ENCODE peak calls at places on chromosomes 4 and X, in eight cellular contexts. W is heart right ventricle, G is astrocyte, N is breast epithelium, R is tibial nerve, Y is cardiac fibroblast, M is IMR-90, S is fibroblast of villous mesenchyme. P is an unnamed sample.

GRCh38 chrX:151359931-151360871 is 36.8 kb upstream of the VMA21 start:
- DNase-seq in N (no peak), R (no peak), Y (peak), G (no peak), S (peak), W (peak), M (no peak), P (peak)

GRCh38 chr4:141815646-141816045 is 179.3 kb downstream of the IL15 start:
- DNase-seq in W (no peak), N (no peak), M (no peak), R (no peak), Y (no peak), G (no peak), S (no peak), P (no peak)

GRCh38 chrX:70087857-70088256 is 25.6 kb downstream of the OTUD6A start:
- DNase-seq in W (no peak), R (no peak), S (peak), N (no peak), Y (peak), M (peak), G (no peak), P (peak)

GRCh38 chrX:10648608-10649007 is 28.2 kb upstream of the MID1 start:
- DNase-seq in Y (peak), M (peak), G (peak), S (peak), W (no peak), N (no peak), R (no peak), P (peak)

GRCh38 chrX:108396188-108396885 is 41.9 kb downstream of the COL4A6 start:
- DNase-seq in M (peak), Y (no peak), R (no peak), W (no peak), N (peak), S (peak), G (peak), P (peak)

GRCh38 chrX:118724352-118724751 is 3.1 kb upstream of the IL13RA1 start:
- DNase-seq in R (no peak), N (no peak), S (no peak), G (no peak), Y (no peak), M (no peak), W (no peak), P (no peak)

GRCh38 chr4:31714238-31714637 is 994.1 kb downstream of the PCDH7 start:
- DNase-seq in Y (no peak), S (no peak), G (no peak), N (no peak), M (no peak), W (no peak), R (no peak), P (no peak)

GRCh38 chrX:31279359-31279758 is 207.5 kb upstream of the FTHL17 start:
- DNase-seq in S (peak), W (no peak), R (no peak), N (no peak), Y (peak), G (no peak), M (peak), P (peak)

GRCh38 chr4:143375326-143376073 is 38.8 kb downstream of the GAB1 start:
- DNase-seq in M (no peak), S (no peak), R (no peak), N (no peak), G (no peak), W (no peak), Y (peak), P (peak)

GRCh38 chr4:56311299-56311975 is 75.9 kb downstream of the AASDH start:
- DNase-seq in G (no peak), N (no peak), Y (no peak), W (no peak), R (no peak), S (no peak), M (no peak), P (no peak)

GRCh38 chr4:47221721-47222120 is 190.4 kb downstream of the GABRB1 start:
- DNase-seq in G (peak), Y (peak), N (no peak), W (no peak), M (peak), S (peak), R (no peak), P (no peak)

GRCh38 chr4:143406523-143406922 is 69.8 kb downstream of the GAB1 start:
- DNase-seq in Y (peak), S (peak), G (peak), W (peak), M (no peak), N (peak), R (peak), P (peak)

GRCh38 chrX:69045616-69046345 is 119.5 kb downstream of the PJA1 start:
- DNase-seq in M (no peak), S (no peak), W (no peak), Y (no peak), G (no peak), R (no peak), N (no peak), P (no peak)

GRCh38 chrX:94288325-94288724 is 614.3 kb downstream of the FAM133A start:
- DNase-seq in G (no peak), N (no peak), S (no peak), M (no peak), R (no peak), W (no peak), Y (no peak), P (peak)

GRCh38 chr4:73998040-73999011 is at the start of gene CXCL5:
- DNase-seq in Y (peak), R (no peak), G (peak), S (peak), N (no peak), W (peak), M (peak), P (no peak)

GRCh38 chr4:2811830-2812599 is 19.1 kb downstream of the SH3BP2 start:
- DNase-seq in N (no peak), S (peak), G (peak), M (peak), Y (peak), R (peak), W (peak), P (no peak)

GRCh38 chr4:89177807-89178206 is 66.5 kb downstream of the TIGD2 start:
- DNase-seq in Y (no peak), G (no peak), M (no peak), R (no peak), N (no peak), W (no peak), S (no peak), P (no peak)

GRCh38 chr4:141140271-141141205 is 7.3 kb upstream of the RNF150 start:
- DNase-seq in R (no peak), M (no peak), Y (no peak), W (no peak), G (peak), N (no peak), S (no peak), P (no peak)

GRCh38 chr4:59630922-59631321 is 1569.2 kb upstream of the ADGRL3 start:
- DNase-seq in W (no peak), M (no peak), N (no peak), G (no peak), Y (no peak), R (no peak), S (no peak), P (no peak)

GRCh38 chrX:126855839-126856238 is 36.3 kb downstream of the PRR32 start:
- DNase-seq in W (no peak), M (no peak), Y (no peak), R (no peak), G (no peak), N (no peak), S (no peak), P (no peak)

GRCh38 chrX:97524340-97524739 is 640.6 kb downstream of the RPA4 start:
- DNase-seq in R (no peak), M (peak), N (no peak), G (no peak), Y (no peak), W (no peak), S (no peak), P (no peak)

DNA sequence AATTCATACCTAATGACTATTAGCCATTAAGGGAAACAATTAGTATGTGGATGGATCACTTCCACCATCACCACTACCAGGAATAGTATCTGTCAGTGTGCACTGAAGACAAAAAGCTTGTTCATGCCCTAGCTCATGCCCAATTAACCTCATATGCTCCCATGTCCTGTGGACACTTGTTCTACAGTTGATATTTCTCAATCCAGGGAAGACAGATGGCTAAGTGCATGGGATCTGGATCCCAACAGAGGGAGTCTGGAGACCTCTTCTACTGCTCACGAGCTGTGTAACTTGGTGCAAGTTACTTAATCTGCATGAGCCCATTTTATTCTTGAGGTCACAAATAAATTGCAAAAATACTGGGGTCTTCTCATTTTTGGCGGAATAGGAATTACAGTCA is 23.7 kb downstream of the AMOT start:
- DNase-seq in Y (no peak), G (no peak), M (no peak), N (no peak), R (no peak), S (no peak), W (no peak), P (no peak)
- TF ChIP-seq CTCF in Y (no peak), G (no peak), M (no peak), N (no peak), R (no peak), S (no peak), W (no peak), P (no peak)

GRCh38 chrX:110741213-110741796 is 54.3 kb downstream of the CHRDL1 start:
- DNase-seq in S (peak), G (peak), N (no peak), W (no peak), M (peak), R (no peak), Y (peak), P (peak)
- TF ChIP-seq CTCF in S (no peak), G (no peak), N (no peak), W (no peak), M (no peak), R (no peak), Y (no peak), P (no peak)

GRCh38 chr4:122921971-122922876 is at the start of gene NUDT6:
- DNase-seq in W (peak), R (peak), N (no peak), S (peak), Y (peak), G (peak), M (peak), P (peak)
- TF ChIP-seq CTCF in W (no peak), R (no peak), N (no peak), S (no peak), Y (no peak), G (no peak), M (no peak), P (no peak)

GRCh38 chr4:163356104-163356503 is 12.4 kb downstream of the NPY5R start:
- DNase-seq in G (no peak), R (no peak), Y (no peak), M (no peak), S (no peak), N (no peak), W (no peak), P (no peak)
- TF ChIP-seq CTCF in G (no peak), R (no peak), Y (peak), M (no peak), S (no peak), N (no peak), W (no peak), P (peak)

DNA sequence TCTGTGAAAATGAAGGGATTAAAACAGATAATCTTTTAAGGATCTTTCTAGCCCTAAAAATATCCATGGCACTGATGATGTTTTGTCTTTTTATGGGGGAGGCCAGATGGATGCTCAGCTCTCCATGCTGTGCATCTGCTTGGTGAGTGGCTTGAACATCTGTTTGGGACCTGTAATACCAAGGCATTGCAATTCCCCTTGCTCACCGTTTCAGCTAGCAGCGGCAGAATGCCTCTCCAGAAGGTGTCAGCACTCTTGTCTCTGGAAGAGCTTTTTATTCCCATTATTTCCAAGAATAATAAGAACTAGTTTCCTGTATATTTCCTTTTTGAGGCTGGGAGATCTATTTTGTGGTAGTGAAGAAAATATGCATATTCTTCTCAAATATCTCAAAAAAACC is 151.9 kb upstream of the ANK2 start:
- DNase-seq in R (no peak), S (no peak), M (no peak), W (no peak), N (no peak), Y (no peak), G (no peak), P (no peak)
- TF ChIP-seq CTCF in R (no peak), S (no peak), M (no peak), W (no peak), N (no peak), Y (no peak), G (no peak), P (no peak)

GRCh38 chrX:51047950-51048349 is 137.4 kb downstream of the BMP15 start:
- DNase-seq in Y (no peak), M (no peak), W (no peak), R (no peak), S (no peak), G (no peak), N (no peak), P (no peak)
- TF ChIP-seq CTCF in Y (no peak), M (no peak), W (no peak), R (no peak), S (no peak), G (no peak), N (no peak), P (no peak)

GRCh38 chr4:100063355-100063754 is 113.3 kb upstream of the H2AZ1 start:
- DNase-seq in Y (no peak), R (no peak), G (no peak), N (no peak), S (no peak), W (no peak), M (peak), P (no peak)
- TF ChIP-seq CTCF in Y (no peak), R (no peak), G (no peak), N (no peak), S (peak), W (no peak), M (peak), P (peak)

DNA sequence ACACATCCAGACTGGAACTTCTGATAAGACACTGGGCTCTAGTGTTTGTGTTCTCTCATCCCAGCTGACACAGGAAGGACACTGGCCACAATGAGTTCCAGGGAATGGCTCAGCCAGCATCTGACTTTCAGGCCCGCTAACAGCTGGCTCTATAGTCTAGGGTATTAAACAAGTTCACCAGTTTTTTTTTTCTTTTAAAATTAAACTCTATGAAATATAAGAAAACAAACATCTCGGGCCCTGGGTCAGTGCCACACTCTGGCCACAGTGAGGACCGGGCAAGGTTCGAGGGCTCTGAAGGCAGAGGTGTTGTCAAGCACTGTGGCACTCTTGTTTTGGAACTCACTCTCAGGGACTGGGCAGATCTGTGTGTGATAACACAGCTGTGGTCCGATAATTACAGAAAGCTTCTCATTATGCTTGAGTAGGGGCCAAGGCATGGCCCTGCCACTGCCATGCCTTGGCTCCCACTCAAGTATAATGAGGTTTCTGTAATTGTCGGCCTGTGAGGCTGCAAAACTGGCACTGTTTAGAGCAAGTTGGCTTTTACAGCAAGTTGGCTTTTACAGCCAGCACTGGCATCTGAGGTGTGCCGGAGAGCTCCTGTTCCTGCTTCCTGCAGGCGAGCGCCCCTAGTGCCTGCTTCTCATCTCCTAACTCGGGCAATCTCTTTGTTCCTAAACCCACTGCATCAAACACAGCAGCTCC is 62.8 kb downstream of the PPP1R2C start:
- DNase-seq in Y (no peak), G (peak), S (no peak), N (peak), R (no peak), W (no peak), M (no peak), P (peak)
- TF ChIP-seq CTCF in Y (peak), G (peak), S (no peak), N (no peak), R (peak), W (peak), M (peak), P (no peak)

GRCh38 chrX:67607436-67607835 is 63.6 kb downstream of the AR start:
- DNase-seq in M (peak), G (peak), N (no peak), S (peak), W (no peak), R (no peak), Y (no peak), P (no peak)

GRCh38 chrX:67610282-67610681 is 66.5 kb downstream of the AR start:
- DNase-seq in Y (no peak), G (no peak), N (no peak), W (no peak), S (no peak), M (no peak), R (no peak), P (no peak)

GRCh38 chrX:67601771-67602170 is 58.0 kb downstream of the AR start:
- DNase-seq in N (no peak), W (no peak), R (no peak), S (no peak), M (no peak), Y (no peak), G (peak), P (no peak)

GRCh38 chrX:67599532-67599931 is 55.7 kb downstream of the AR start:
- DNase-seq in R (no peak), G (no peak), M (no peak), W (no peak), Y (no peak), N (no peak), S (no peak), P (no peak)

DNA sequence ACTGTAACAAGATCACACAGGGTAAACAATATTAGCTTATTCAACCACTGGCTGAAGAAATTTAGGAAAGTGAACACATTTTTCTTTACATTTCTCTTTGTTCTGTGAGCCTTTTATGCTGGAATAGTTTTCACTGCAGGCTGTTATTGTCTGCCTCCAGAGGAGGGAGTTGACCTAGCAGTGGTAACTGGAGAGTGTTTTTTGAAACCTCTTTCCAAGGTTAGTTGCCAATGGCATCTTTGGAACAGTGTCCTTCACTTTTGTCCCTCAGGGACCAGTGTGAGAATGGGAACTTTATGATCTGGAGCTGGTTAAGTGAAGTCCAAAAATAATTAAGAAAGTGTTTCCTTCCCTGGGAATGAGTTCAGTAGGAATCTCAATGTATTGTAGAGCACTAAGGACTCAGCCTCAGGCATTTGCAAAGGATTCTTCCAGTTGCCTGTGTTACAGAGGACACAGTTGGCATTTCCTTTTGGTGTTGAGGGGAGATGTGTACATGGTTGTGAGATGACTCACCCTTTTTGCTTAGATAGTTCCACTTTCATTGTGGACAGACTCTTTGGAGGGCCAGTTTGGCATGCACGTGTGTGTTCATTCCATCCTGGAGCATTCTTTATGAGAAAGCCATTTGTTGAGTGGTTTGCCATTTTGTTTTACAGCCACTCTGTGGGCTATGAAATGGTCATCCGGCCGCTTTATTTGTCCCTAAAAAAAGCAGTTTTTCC is 61.3 kb downstream of the AR start:
- DNase-seq in N (no peak), R (no peak), S (peak), G (peak), M (peak), Y (peak), W (no peak), P (peak)
- TF ChIP-seq CTCF in N (no peak), R (no peak), S (no peak), G (no peak), M (no peak), Y (no peak), W (peak), P (no peak)

GRCh38 chr4:165351359-165352130 is 24.1 kb downstream of the MSMO1 start:
- DNase-seq in W (no peak), N (no peak), S (no peak), M (no peak), G (no peak), Y (no peak), R (no peak), P (no peak)

GRCh38 chr4:165360985-165361678 is 17.7 kb upstream of the CPE start:
- DNase-seq in N (no peak), G (no peak), M (no peak), S (no peak), W (no peak), Y (no peak), R (no peak), P (no peak)

GRCh38 chr4:165359501-165359900 is 19.3 kb upstream of the CPE start:
- DNase-seq in R (no peak), S (peak), W (no peak), G (peak), N (no peak), M (no peak), Y (peak), P (peak)

GRCh38 chr4:165360041-165360782 is 18.6 kb upstream of the CPE start:
- DNase-seq in W (no peak), G (peak), M (no peak), S (peak), R (no peak), Y (peak), N (no peak), P (no peak)

GRCh38 chr4:165355900-165356300 is 22.9 kb upstream of the CPE start:
- DNase-seq in M (peak), Y (peak), W (peak), N (no peak), S (peak), G (peak), R (no peak), P (peak)
- TF ChIP-seq CTCF in M (peak), Y (peak), W (peak), N (peak), S (peak), G (peak), R (peak), P (peak)

P was measured in MCF 10A.